ENCODE peak calls at places on chromosome 14, in five cellular contexts. One of them, this sample, is unnamed. For H3K36me3, the result is how much of the 10 kb centered on the place peaks cover.

GRCh38 chr14:70771781-70772212 is 37.5 kb downstream of the MAP3K9 start:
- DNase-seq in osteoblast: peak
- DNase-seq in testis: no peak
- DNase-seq in psoas muscle: no peak
- DNase-seq in endothelial cell of umbilical vein: no peak
- DNase-seq in this sample: peak

GRCh38 chr14:38389666-38390065 is 133.8 kb upstream of the CLEC14A start:
- DNase-seq in osteoblast: no peak
- DNase-seq in testis: no peak
- DNase-seq in psoas muscle: no peak
- DNase-seq in endothelial cell of umbilical vein: no peak
- DNase-seq in this sample: no peak

GRCh38 chr14:51507556-51508511 is 143.9 kb upstream of the FRMD6 start:
- DNase-seq in osteoblast: peak
- DNase-seq in testis: peak
- DNase-seq in psoas muscle: peak
- DNase-seq in endothelial cell of umbilical vein: peak
- DNase-seq in this sample: peak

GRCh38 chr14:76958975-76959710 is 69.4 kb downstream of the IRF2BPL start:
- DNase-seq in osteoblast: peak
- DNase-seq in testis: no peak
- DNase-seq in psoas muscle: no peak
- DNase-seq in endothelial cell of umbilical vein: peak
- DNase-seq in this sample: peak

GRCh38 chr14:55850803-55851202 is 267.4 kb upstream of the PELI2 start:
- DNase-seq in osteoblast: peak
- DNase-seq in testis: no peak
- DNase-seq in psoas muscle: no peak
- DNase-seq in endothelial cell of umbilical vein: peak
- DNase-seq in this sample: peak

GRCh38 chr14:83975435-83976222 is 1554.3 kb upstream of the FLRT2 start:
- DNase-seq in osteoblast: no peak
- DNase-seq in testis: no peak
- DNase-seq in psoas muscle: peak
- DNase-seq in endothelial cell of umbilical vein: peak
- DNase-seq in this sample: peak

GRCh38 chr14:36582011-36582873 is at the start of gene NKX2-8:
- DNase-seq in osteoblast: peak
- DNase-seq in testis: peak
- DNase-seq in psoas muscle: no peak
- DNase-seq in endothelial cell of umbilical vein: no peak
- DNase-seq in this sample: no peak

GRCh38 chr14:104844306-104845032 is 20.6 kb upstream of the CEP170B start:
- DNase-seq in osteoblast: no peak
- DNase-seq in testis: peak
- DNase-seq in psoas muscle: no peak
- DNase-seq in endothelial cell of umbilical vein: no peak
- DNase-seq in this sample: no peak

GRCh38 chr14:54147285-54147684 is 190.7 kb upstream of the BMP4 start:
- DNase-seq in osteoblast: no peak
- DNase-seq in testis: no peak
- DNase-seq in psoas muscle: no peak
- DNase-seq in endothelial cell of umbilical vein: peak
- DNase-seq in this sample: peak

GRCh38 chr14:19743256-19743655 is at the start of gene OR4Q3:
- DNase-seq in osteoblast: no peak
- DNase-seq in testis: no peak
- DNase-seq in psoas muscle: no peak
- DNase-seq in endothelial cell of umbilical vein: no peak
- DNase-seq in this sample: no peak

GRCh38 chr14:51939211-51939705 is 50.1 kb upstream of the RTRAF start:
- DNase-seq in osteoblast: no peak
- DNase-seq in testis: no peak
- DNase-seq in psoas muscle: no peak
- DNase-seq in endothelial cell of umbilical vein: no peak
- DNase-seq in this sample: no peak

GRCh38 chr14:77570706-77571293 is 45.6 kb downstream of the SPTLC2 start:
- DNase-seq in osteoblast: peak
- DNase-seq in testis: no peak
- DNase-seq in psoas muscle: no peak
- DNase-seq in endothelial cell of umbilical vein: no peak
- DNase-seq in this sample: no peak

GRCh38 chr14:21703357-21704339 is 30.0 kb upstream of the OR4E1 start:
- DNase-seq in osteoblast: no peak
- DNase-seq in testis: no peak
- DNase-seq in psoas muscle: no peak
- DNase-seq in endothelial cell of umbilical vein: no peak
- DNase-seq in this sample: no peak

GRCh38 chr14:89911018-89911919 is 43.3 kb downstream of the EFCAB11 start:
- DNase-seq in osteoblast: no peak
- DNase-seq in testis: no peak
- DNase-seq in psoas muscle: no peak
- DNase-seq in endothelial cell of umbilical vein: peak
- DNase-seq in this sample: peak

GRCh38 chr14:94388027-94388895 is at the start of gene SERPINA1:
- DNase-seq in osteoblast: no peak
- DNase-seq in testis: no peak
- DNase-seq in psoas muscle: no peak
- DNase-seq in endothelial cell of umbilical vein: no peak
- DNase-seq in this sample: no peak

GRCh38 chr14:61573748-61574513 is 121.4 kb upstream of the HIF1A start:
- DNase-seq in osteoblast: peak
- DNase-seq in testis: no peak
- DNase-seq in psoas muscle: no peak
- DNase-seq in endothelial cell of umbilical vein: no peak
- DNase-seq in this sample: no peak

GRCh38 chr14:65356327-65356836 is 56.1 kb upstream of the FUT8 start:
- DNase-seq in osteoblast: peak
- DNase-seq in testis: no peak
- DNase-seq in psoas muscle: no peak
- DNase-seq in endothelial cell of umbilical vein: peak
- DNase-seq in this sample: peak

GRCh38 chr14:49999216-49999761 is 106.4 kb downstream of the ARF6 start:
- DNase-seq in osteoblast: peak
- DNase-seq in testis: peak
- DNase-seq in psoas muscle: peak
- DNase-seq in endothelial cell of umbilical vein: peak
- DNase-seq in this sample: peak

GRCh38 chr14:63712123-63712522 is 15.7 kb downstream of the SGPP1 start:
- DNase-seq in osteoblast: no peak
- DNase-seq in testis: no peak
- DNase-seq in psoas muscle: no peak
- DNase-seq in endothelial cell of umbilical vein: no peak
- DNase-seq in this sample: no peak
- H3K27ac ChIP-seq in osteoblast: no peak
- H3K27ac ChIP-seq in testis: no peak
- H3K27ac ChIP-seq in psoas muscle: no peak
- H3K27ac ChIP-seq in endothelial cell of umbilical vein: no peak
- H3K27ac ChIP-seq in this sample: no peak

DNA sequence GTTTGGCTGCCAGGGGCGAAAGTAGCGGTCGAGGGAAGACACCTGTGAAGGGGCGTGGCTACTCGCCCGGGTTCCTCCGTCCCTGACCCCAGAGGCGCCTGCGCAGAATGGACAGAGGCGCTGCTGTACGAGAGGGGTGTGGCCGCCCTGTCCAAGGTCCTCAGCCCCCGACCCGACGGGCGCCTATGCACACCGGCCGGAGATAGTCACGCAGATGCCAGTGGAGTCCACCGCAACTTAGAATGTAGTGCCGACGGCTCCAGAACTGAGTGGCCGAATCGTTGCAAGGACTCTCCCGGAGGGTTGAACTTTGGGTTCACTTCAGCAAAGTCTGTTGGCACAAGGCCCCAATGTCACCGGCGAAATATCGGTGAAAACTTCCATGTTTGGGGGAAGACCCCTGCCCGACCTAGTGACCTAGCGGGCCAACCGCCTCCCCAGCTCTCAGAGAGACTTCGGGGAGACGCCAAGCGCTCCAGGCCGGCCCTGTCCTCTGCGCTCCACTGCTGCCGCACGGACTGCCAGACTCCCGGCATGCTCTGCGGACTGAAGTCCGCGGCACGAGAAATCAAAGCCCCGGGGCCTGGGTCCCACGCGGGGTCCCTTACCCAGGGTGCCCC is 539 bp upstream of the RNU6-7 start:
- DNase-seq in osteoblast: no peak
- DNase-seq in testis: peak
- DNase-seq in psoas muscle: peak
- DNase-seq in endothelial cell of umbilical vein: peak
- DNase-seq in this sample: peak
- TF ChIP-seq CTCF in osteoblast: no peak
- TF ChIP-seq CTCF in testis: no peak
- TF ChIP-seq CTCF in psoas muscle: no peak
- TF ChIP-seq CTCF in endothelial cell of umbilical vein: no peak
- TF ChIP-seq CTCF in this sample: no peak

GRCh38 chr14:100278702-100279101 is 27.5 kb downstream of the SLC25A29 start:
- DNase-seq in osteoblast: peak
- DNase-seq in testis: no peak
- DNase-seq in psoas muscle: no peak
- DNase-seq in endothelial cell of umbilical vein: peak
- DNase-seq in this sample: peak
- H3K36me3 ChIP-seq in osteoblast: under half
- H3K36me3 ChIP-seq in testis: under half
- H3K36me3 ChIP-seq in psoas muscle: under half
- H3K36me3 ChIP-seq in endothelial cell of umbilical vein: under half
- H3K36me3 ChIP-seq in this sample: under half

DNA sequence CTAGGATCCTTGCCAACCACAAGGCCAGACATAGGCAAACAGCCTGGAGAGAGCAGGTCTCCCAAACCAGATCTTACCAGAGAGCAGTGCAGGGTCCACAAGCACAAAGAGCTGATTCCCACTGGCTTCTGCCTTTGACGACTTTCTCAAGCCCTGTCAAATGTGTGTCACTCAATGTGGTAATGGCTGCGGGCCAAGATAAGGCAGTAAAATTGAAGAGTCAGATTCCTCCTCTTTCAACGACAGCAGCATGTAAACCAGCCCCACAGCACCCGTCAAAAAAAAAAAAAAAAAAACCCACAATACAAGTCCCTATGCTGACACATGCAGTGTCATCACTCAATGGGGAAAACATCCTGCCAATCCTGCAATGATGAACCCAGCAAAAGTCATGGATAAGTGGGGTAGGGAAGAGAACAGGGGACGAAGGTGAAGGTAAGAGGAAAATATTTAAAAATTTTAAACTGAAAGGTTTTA is at the start of gene STON2:
- DNase-seq in osteoblast: peak
- DNase-seq in testis: peak
- DNase-seq in psoas muscle: peak
- DNase-seq in endothelial cell of umbilical vein: no peak
- DNase-seq in this sample: peak
- H3K27ac ChIP-seq in osteoblast: peak
- H3K27ac ChIP-seq in testis: peak
- H3K27ac ChIP-seq in psoas muscle: peak
- H3K27ac ChIP-seq in endothelial cell of umbilical vein: no peak
- H3K27ac ChIP-seq in this sample: peak

DNA sequence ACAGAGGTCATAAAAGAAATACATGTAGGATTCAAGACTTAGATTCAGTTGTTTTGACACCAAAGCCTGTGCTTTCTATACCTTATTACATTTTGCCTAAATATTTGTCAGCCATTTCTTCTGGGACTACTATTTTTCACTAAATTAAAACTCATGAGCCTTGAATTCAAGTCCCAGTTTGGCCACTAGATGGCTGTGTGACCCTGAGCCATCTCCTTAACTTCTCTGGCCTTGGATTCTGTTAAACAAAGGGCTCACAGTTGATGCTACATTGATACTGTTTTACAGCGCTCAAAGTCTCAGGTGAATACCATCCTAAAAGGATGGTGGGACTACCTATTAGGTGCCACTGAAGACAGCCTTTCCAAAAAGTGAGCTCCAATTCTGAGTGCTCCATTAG is 39.6 kb upstream of the CCDC198 start:
- DNase-seq in osteoblast: no peak
- DNase-seq in testis: peak
- DNase-seq in psoas muscle: no peak
- DNase-seq in endothelial cell of umbilical vein: no peak
- DNase-seq in this sample: peak
- TF ChIP-seq CTCF in osteoblast: peak
- TF ChIP-seq CTCF in testis: peak
- TF ChIP-seq CTCF in psoas muscle: peak
- TF ChIP-seq CTCF in endothelial cell of umbilical vein: peak
- TF ChIP-seq CTCF in this sample: peak

GRCh38 chr14:69356903-69357543 is 41.1 kb downstream of the ERH start:
- DNase-seq in osteoblast: peak
- DNase-seq in testis: no peak
- DNase-seq in psoas muscle: no peak
- DNase-seq in endothelial cell of umbilical vein: no peak
- DNase-seq in this sample: no peak

GRCh38 chr14:69353168-69353567 is 44.9 kb downstream of the ERH start:
- DNase-seq in osteoblast: peak
- DNase-seq in testis: no peak
- DNase-seq in psoas muscle: no peak
- DNase-seq in endothelial cell of umbilical vein: no peak
- DNase-seq in this sample: no peak

GRCh38 chr14:69355955-69356321 is 42.2 kb downstream of the ERH start:
- DNase-seq in osteoblast: peak
- DNase-seq in testis: no peak
- DNase-seq in psoas muscle: peak
- DNase-seq in endothelial cell of umbilical vein: no peak
- DNase-seq in this sample: peak

GRCh38 chr14:69354383-69355154 is 43.5 kb downstream of the ERH start:
- DNase-seq in osteoblast: peak
- DNase-seq in testis: no peak
- DNase-seq in psoas muscle: no peak
- DNase-seq in endothelial cell of umbilical vein: no peak
- DNase-seq in this sample: no peak

DNA sequence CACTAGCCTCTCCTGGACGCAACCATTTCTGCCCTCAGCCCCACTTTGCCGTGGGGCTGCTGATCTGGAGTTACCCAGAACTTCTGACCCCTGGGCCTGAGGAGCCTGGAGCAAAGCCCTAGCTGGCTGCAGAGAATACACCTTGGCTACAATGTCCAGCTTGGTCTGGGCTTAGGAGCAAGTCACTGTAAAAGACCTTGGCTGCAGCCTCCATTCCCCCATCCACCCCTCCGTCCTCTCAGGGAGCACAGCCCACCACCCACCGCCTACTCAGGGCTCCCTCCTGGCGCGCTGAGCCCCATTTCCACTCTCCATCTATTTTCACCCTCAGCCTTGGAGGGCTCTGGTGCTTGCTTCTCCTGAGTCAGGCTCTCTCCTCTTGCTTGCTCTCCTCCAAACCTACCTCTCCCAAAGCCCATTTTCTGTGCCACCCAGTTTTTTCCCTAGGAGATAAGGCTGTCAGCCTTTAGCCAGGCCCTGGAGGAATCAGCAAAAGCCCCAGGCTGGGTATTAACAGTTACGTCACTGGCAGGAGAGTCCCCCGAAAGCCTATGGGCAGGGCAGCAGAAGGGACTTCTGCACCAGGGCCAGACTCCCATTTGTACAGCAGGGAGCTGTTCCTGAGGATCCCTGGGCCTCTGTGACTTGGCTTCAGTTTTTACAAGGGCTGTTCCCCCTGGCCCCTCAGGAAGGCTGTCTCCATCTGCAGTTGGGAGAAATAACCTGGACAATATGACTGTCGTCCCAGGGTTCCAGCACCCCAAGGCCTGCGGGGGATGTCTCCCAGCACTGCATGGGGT is 42.7 kb downstream of the ERH start:
- DNase-seq in osteoblast: peak
- DNase-seq in testis: no peak
- DNase-seq in psoas muscle: peak
- DNase-seq in endothelial cell of umbilical vein: no peak
- DNase-seq in this sample: no peak
- H3K36me3 ChIP-seq in osteoblast: under half
- H3K36me3 ChIP-seq in testis: under half
- H3K36me3 ChIP-seq in psoas muscle: under half
- H3K36me3 ChIP-seq in endothelial cell of umbilical vein: under half
- H3K36me3 ChIP-seq in this sample: under half

This sample was measured in brain microvascular endothelial cell.